ENCODE peak calls at places on chromosomes 1 and 21, in four cellular contexts. One of them, this sample, is unnamed. For H3K4me1, the result is how much of the 10 kb centered on the place peaks cover.

GRCh38 chr1:202659974-202660373 is 50.3 kb downstream of the SYT2 start:
- DNase-seq in K562: no peak
- DNase-seq in HepG2: no peak
- DNase-seq in GM12878: no peak
- DNase-seq in this sample: no peak

GRCh38 chr21:20902998-20903397 is 95.2 kb upstream of the NCAM2 start:
- DNase-seq in HepG2: no peak
- DNase-seq in GM12878: no peak
- DNase-seq in K562: no peak
- DNase-seq in this sample: no peak

GRCh38 chr1:222817529-222817928 is 2.7 kb downstream of the DISP1 start:
- DNase-seq in GM12878: no peak
- DNase-seq in HepG2: no peak
- DNase-seq in K562: no peak
- DNase-seq in this sample: peak

GRCh38 chr1:147117109-147117508 is 55.2 kb downstream of the PRKAB2 start:
- DNase-seq in HepG2: no peak
- DNase-seq in GM12878: no peak
- DNase-seq in K562: no peak
- DNase-seq in this sample: no peak

GRCh38 chr1:65059930-65060538 is 88.0 kb upstream of the AK4 start:
- DNase-seq in GM12878: no peak
- DNase-seq in HepG2: peak
- DNase-seq in K562: peak
- DNase-seq in this sample: peak

GRCh38 chr1:230682882-230683610 is 30.9 kb downstream of the AGT start:
- DNase-seq in HepG2: no peak
- DNase-seq in GM12878: no peak
- DNase-seq in K562: no peak
- DNase-seq in this sample: no peak

GRCh38 chr1:55727010-55727409 is 511.8 kb upstream of the USP24 start:
- DNase-seq in K562: no peak
- DNase-seq in HepG2: no peak
- DNase-seq in GM12878: no peak
- DNase-seq in this sample: peak

GRCh38 chr1:176778056-176778455 is 315.1 kb downstream of the PAPPA2 start:
- DNase-seq in HepG2: no peak
- DNase-seq in GM12878: no peak
- DNase-seq in K562: no peak
- DNase-seq in this sample: no peak

GRCh38 chr1:21932127-21932526 is 5.0 kb downstream of the HSPG2 start:
- DNase-seq in HepG2: no peak
- DNase-seq in K562: no peak
- DNase-seq in GM12878: no peak
- DNase-seq in this sample: no peak

GRCh38 chr21:35664683-35665082 is 395.6 kb downstream of the SETD4 start:
- DNase-seq in HepG2: peak
- DNase-seq in GM12878: peak
- DNase-seq in K562: no peak
- DNase-seq in this sample: no peak

GRCh38 chr1:165858364-165858823 is 31.0 kb downstream of the UCK2 start:
- DNase-seq in GM12878: no peak
- DNase-seq in K562: no peak
- DNase-seq in HepG2: peak
- DNase-seq in this sample: no peak

GRCh38 chr1:95953005-95953404 is 719.0 kb downstream of the RWDD3 start:
- DNase-seq in HepG2: no peak
- DNase-seq in K562: no peak
- DNase-seq in GM12878: no peak
- DNase-seq in this sample: no peak

GRCh38 chr1:57719274-57719673 is 295.4 kb upstream of the DAB1 start:
- DNase-seq in GM12878: no peak
- DNase-seq in HepG2: no peak
- DNase-seq in K562: no peak
- DNase-seq in this sample: no peak

GRCh38 chr1:69290266-69290665 is 277.5 kb upstream of the LRRC7 start:
- DNase-seq in GM12878: no peak
- DNase-seq in HepG2: no peak
- DNase-seq in K562: no peak
- DNase-seq in this sample: no peak

GRCh38 chr1:116720406-116721071 is 33.7 kb upstream of the CD2 start:
- DNase-seq in HepG2: no peak
- DNase-seq in K562: peak
- DNase-seq in GM12878: no peak
- DNase-seq in this sample: no peak

GRCh38 chr1:210696709-210697108 is 368.0 kb downstream of the HHAT start:
- DNase-seq in K562: no peak
- DNase-seq in GM12878: peak
- DNase-seq in HepG2: no peak
- DNase-seq in this sample: no peak

GRCh38 chr1:107559881-107560280 is 405.1 kb downstream of the VAV3 start:
- DNase-seq in K562: no peak
- DNase-seq in GM12878: no peak
- DNase-seq in HepG2: no peak
- DNase-seq in this sample: no peak

GRCh38 chr1:72845342-72845741 is 563.0 kb upstream of the NEGR1 start:
- DNase-seq in GM12878: no peak
- DNase-seq in K562: no peak
- DNase-seq in HepG2: peak
- DNase-seq in this sample: peak

GRCh38 chr21:38027901-38028300 is 111.6 kb upstream of the KCNJ6 start:
- DNase-seq in K562: no peak
- DNase-seq in HepG2: no peak
- DNase-seq in GM12878: no peak
- DNase-seq in this sample: peak

GRCh38 chr1:55684131-55684650 is 469.0 kb upstream of the USP24 start:
- DNase-seq in HepG2: no peak
- DNase-seq in GM12878: no peak
- DNase-seq in K562: no peak
- DNase-seq in this sample: peak

GRCh38 chr1:21229246-21230000 is 52.7 kb upstream of the EIF4G3 start:
- DNase-seq in GM12878: no peak
- DNase-seq in HepG2: no peak
- DNase-seq in K562: no peak
- DNase-seq in this sample: no peak

GRCh38 chr1:210653771-210654170 is 325.1 kb downstream of the HHAT start:
- DNase-seq in HepG2: no peak
- DNase-seq in K562: no peak
- DNase-seq in GM12878: peak
- DNase-seq in this sample: no peak

GRCh38 chr21:16302851-16303282 is 573.1 kb downstream of the USP25 start:
- DNase-seq in HepG2: no peak
- DNase-seq in K562: no peak
- DNase-seq in GM12878: no peak
- DNase-seq in this sample: peak

GRCh38 chr1:195851804-195852203 is 756.4 kb downstream of the KCNT2 start:
- DNase-seq in HepG2: no peak
- DNase-seq in GM12878: no peak
- DNase-seq in K562: no peak
- DNase-seq in this sample: no peak

GRCh38 chr1:75632350-75632949 is 21.5 kb upstream of the SLC44A5 start:
- DNase-seq in K562: peak
- DNase-seq in HepG2: peak
- DNase-seq in GM12878: no peak
- DNase-seq in this sample: peak

GRCh38 chr1:8259498-8260290 is 58.2 kb upstream of the SLC45A1 start:
- DNase-seq in HepG2: peak
- DNase-seq in GM12878: no peak
- DNase-seq in K562: no peak
- DNase-seq in this sample: peak

GRCh38 chr21:24693779-24694178 is 913.5 kb downstream of the MRPL39 start:
- DNase-seq in HepG2: no peak
- DNase-seq in K562: no peak
- DNase-seq in GM12878: no peak
- DNase-seq in this sample: no peak

GRCh38 chr1:172480421-172480820 is 36.6 kb upstream of the PIGC start:
- DNase-seq in GM12878: no peak
- DNase-seq in K562: no peak
- DNase-seq in HepG2: no peak
- DNase-seq in this sample: no peak

GRCh38 chr1:204207136-204207616 is 6.6 kb downstream of the GOLT1A start:
- DNase-seq in GM12878: no peak
- DNase-seq in HepG2: peak
- DNase-seq in K562: peak
- DNase-seq in this sample: peak

GRCh38 chr21:25639167-25639921 is at the start of gene JAM2:
- DNase-seq in K562: no peak
- DNase-seq in GM12878: no peak
- DNase-seq in HepG2: no peak
- DNase-seq in this sample: peak

GRCh38 chr21:32909393-32909792 is 116.3 kb upstream of the OLIG2 start:
- DNase-seq in K562: no peak
- DNase-seq in GM12878: no peak
- DNase-seq in HepG2: no peak
- DNase-seq in this sample: no peak

GRCh38 chr1:14778882-14779594 is 180.6 kb downstream of the KAZN start:
- DNase-seq in K562: peak
- DNase-seq in HepG2: peak
- DNase-seq in GM12878: no peak
- DNase-seq in this sample: peak

GRCh38 chr1:74038042-74038441 is 159.9 kb downstream of the LRRIQ3 start:
- DNase-seq in K562: no peak
- DNase-seq in HepG2: no peak
- DNase-seq in GM12878: no peak
- DNase-seq in this sample: no peak

GRCh38 chr1:39214021-39214713 is 9.7 kb downstream of the MACF1 start:
- DNase-seq in HepG2: peak
- DNase-seq in GM12878: no peak
- DNase-seq in K562: peak
- DNase-seq in this sample: no peak

GRCh38 chr1:32933742-32934322 is 30.8 kb downstream of the RNF19B start:
- DNase-seq in HepG2: peak
- DNase-seq in GM12878: no peak
- DNase-seq in K562: no peak
- DNase-seq in this sample: peak

GRCh38 chr1:37240897-37241296 is 206.6 kb upstream of the GRIK3 start:
- DNase-seq in K562: no peak
- DNase-seq in HepG2: no peak
- DNase-seq in GM12878: no peak
- DNase-seq in this sample: no peak

GRCh38 chr1:200130552-200130951 is 103.0 kb downstream of the NR5A2 start:
- DNase-seq in HepG2: no peak
- DNase-seq in GM12878: no peak
- DNase-seq in K562: no peak
- DNase-seq in this sample: no peak

GRCh38 chr1:200131551-200132125 is 104.1 kb downstream of the NR5A2 start:
- DNase-seq in GM12878: no peak
- DNase-seq in HepG2: peak
- DNase-seq in K562: no peak
- DNase-seq in this sample: peak

GRCh38 chr1:200128081-200128480 is 100.6 kb downstream of the NR5A2 start:
- DNase-seq in K562: no peak
- DNase-seq in GM12878: no peak
- DNase-seq in HepG2: peak
- DNase-seq in this sample: no peak

GRCh38 chr1:200133123-200133522 is 105.6 kb downstream of the NR5A2 start:
- DNase-seq in HepG2: no peak
- DNase-seq in K562: no peak
- DNase-seq in GM12878: no peak
- DNase-seq in this sample: no peak

GRCh38 chr1:200129480-200129879 is 102.0 kb downstream of the NR5A2 start:
- DNase-seq in HepG2: no peak
- DNase-seq in GM12878: no peak
- DNase-seq in K562: no peak
- DNase-seq in this sample: no peak
- TF ChIP-seq ESRRA in HepG2: no peak
- TF ChIP-seq ESRRA in GM12878: no peak
- TF ChIP-seq ESRRA in K562: no peak
- TF ChIP-seq ESRRA in this sample: no peak

GRCh38 chr1:201622824-201623223 is 83.9 kb downstream of the NAV1 start:
- DNase-seq in HepG2: no peak
- DNase-seq in K562: no peak
- DNase-seq in GM12878: no peak
- DNase-seq in this sample: no peak

GRCh38 chr1:201624741-201625646 is 86.1 kb downstream of the NAV1 start:
- DNase-seq in GM12878: no peak
- DNase-seq in K562: no peak
- DNase-seq in HepG2: no peak
- DNase-seq in this sample: no peak

GRCh38 chr1:201619513-201619912 is 80.6 kb downstream of the NAV1 start:
- DNase-seq in GM12878: no peak
- DNase-seq in HepG2: no peak
- DNase-seq in K562: no peak
- DNase-seq in this sample: no peak

GRCh38 chr1:201625711-201626300 is 86.9 kb downstream of the NAV1 start:
- DNase-seq in HepG2: no peak
- DNase-seq in GM12878: no peak
- DNase-seq in K562: no peak
- DNase-seq in this sample: no peak

GRCh38 chr1:201622353-201622752 is 83.4 kb downstream of the NAV1 start:
- DNase-seq in HepG2: no peak
- DNase-seq in GM12878: no peak
- DNase-seq in K562: no peak
- DNase-seq in this sample: no peak
- H3K4me1 ChIP-seq in HepG2: under half
- H3K4me1 ChIP-seq in GM12878: under half
- H3K4me1 ChIP-seq in K562: under half
- H3K4me1 ChIP-seq in this sample: half or more

DNA sequence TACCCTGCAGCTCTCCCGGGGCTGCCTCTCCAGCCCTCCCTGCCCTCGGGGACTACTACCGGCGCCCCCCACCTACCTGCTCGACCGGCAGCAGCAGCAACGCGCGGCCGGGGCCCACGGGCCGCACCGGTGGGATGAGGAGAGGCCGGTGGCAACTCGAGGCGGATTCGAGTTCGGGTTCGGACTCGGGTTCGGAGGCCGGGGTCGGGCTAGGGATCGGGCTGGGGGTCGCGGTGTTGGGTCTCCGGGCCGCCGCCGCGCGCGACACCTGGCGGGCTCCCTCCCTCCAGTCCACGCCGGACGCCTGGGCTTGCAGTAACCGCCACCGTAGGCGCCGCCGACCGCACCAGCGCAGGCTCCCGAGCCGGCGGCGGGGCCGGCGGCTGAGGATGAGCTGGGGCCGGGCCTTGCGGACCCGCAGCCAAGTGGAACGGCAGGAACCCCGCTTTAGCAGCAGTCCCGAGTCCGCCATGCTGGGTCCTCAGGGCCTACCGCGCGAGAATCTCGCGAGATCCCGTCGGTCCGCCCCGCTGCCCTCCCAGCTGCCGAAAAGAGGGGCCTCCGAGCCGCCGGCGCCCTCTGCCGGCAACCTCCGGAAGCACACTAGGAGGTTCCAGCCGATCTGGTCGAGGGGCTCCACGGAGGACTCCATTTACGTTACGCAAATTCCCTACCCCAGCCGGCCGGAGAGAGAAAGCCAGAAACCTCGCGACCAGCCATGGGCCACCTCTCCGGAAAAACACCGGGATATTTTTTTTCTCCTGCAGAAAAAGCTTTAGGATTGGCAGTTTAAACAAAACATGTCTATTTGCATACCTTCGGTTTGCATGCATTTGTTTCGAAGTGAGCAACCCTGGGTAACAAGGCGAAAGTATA is at the start of gene NOL9:
- DNase-seq in GM12878: peak
- DNase-seq in HepG2: peak
- DNase-seq in K562: peak
- DNase-seq in this sample: peak
- TF ChIP-seq ESRRA in GM12878: peak
- TF ChIP-seq ESRRA in HepG2: no peak
- TF ChIP-seq ESRRA in K562: peak
- TF ChIP-seq ESRRA in this sample: no peak

GRCh38 chr1:111232134-111232533 is 4.6 kb downstream of the CHI3L2 start:
- DNase-seq in K562: no peak
- DNase-seq in HepG2: no peak
- DNase-seq in GM12878: no peak
- DNase-seq in this sample: no peak
- H3K4me1 ChIP-seq in K562: under half
- H3K4me1 ChIP-seq in HepG2: half or more
- H3K4me1 ChIP-seq in GM12878: under half
- H3K4me1 ChIP-seq in this sample: under half